ENCODE peak calls at places on chromosome 13, in ten cellular contexts. G is AG04450; E is fibroblast of lung; D is CD8-positive, alpha-beta T cell; J is heart left ventricle; K is OCI-LY7; N is cardiac fibroblast; B is colonic mucosa; I is stomach; P is PC-3. U is an unnamed sample.
A peak's percentile ranks its signal among the peaks of the same experiment; 100 is the strongest.

GRCh38 chr13:113027095-113027494 is 58.1 kb downstream of the MCF2L start:
- DNase-seq in G (no peak), E (no peak), D (no peak), J (no peak), K (no peak), N (no peak), B (no peak), I (no peak), P (no peak), U (no peak)

GRCh38 chr13:32905864-32906180 is 110.4 kb upstream of the KL start:
- DNase-seq in G (no peak), E (peak; percentile 66), D (no peak), J (peak; percentile 56), K (no peak), N (no peak), B (peak; percentile 25), I (no peak), P (no peak), U (peak; percentile 32)

GRCh38 chr13:111139874-111140561 is 24.9 kb downstream of the ARHGEF7 start:
- DNase-seq in G (no peak), E (no peak), D (no peak), J (no peak), K (no peak), N (no peak), B (no peak), I (no peak), P (no peak), U (no peak)

GRCh38 chr13:40672310-40673060 is 6.0 kb upstream of the FOXO1 start:
- DNase-seq in G (peak; percentile 15), E (peak; percentile 76), D (no peak), J (no peak), K (no peak), N (peak; percentile 69), B (no peak), I (no peak), P (peak; percentile 88), U (peak; percentile 26)

GRCh38 chr13:39600766-39601165 is 2.2 kb downstream of the LHFPL6 start:
- DNase-seq in G (no peak), E (no peak), D (no peak), J (peak; percentile 72), K (peak; percentile 66), N (peak; percentile 68), B (no peak), I (no peak), P (no peak), U (no peak)

GRCh38 chr13:33080962-33081655 is 64.9 kb downstream of the KL start:
- DNase-seq in G (no peak), E (peak; percentile 15), D (no peak), J (no peak), K (no peak), N (peak; percentile 81), B (no peak), I (no peak), P (peak; percentile 68), U (no peak)

GRCh38 chr13:43054803-43055802 is 31.7 kb downstream of the DNAJC15 start:
- DNase-seq in G (peak; percentile 66), E (peak; percentile 84), D (peak; percentile 17), J (peak; percentile 34), K (peak; percentile 49), N (peak; percentile 74), B (peak; percentile 52), I (no peak), P (peak; percentile 40), U (peak; percentile 67)

GRCh38 chr13:95457294-95457693 is 95.2 kb upstream of the CLDN10 start:
- DNase-seq in G (no peak), E (no peak), D (no peak), J (no peak), K (no peak), N (no peak), B (no peak), I (no peak), P (no peak), U (no peak)

GRCh38 chr13:40445557-40445990 is 220.9 kb downstream of the FOXO1 start:
- DNase-seq in G (no peak), E (no peak), D (no peak), J (peak; percentile 78), K (peak; percentile 100), N (peak; percentile 98), B (peak; percentile 19), I (peak; percentile 34), P (peak; percentile 74), U (no peak)

DNA sequence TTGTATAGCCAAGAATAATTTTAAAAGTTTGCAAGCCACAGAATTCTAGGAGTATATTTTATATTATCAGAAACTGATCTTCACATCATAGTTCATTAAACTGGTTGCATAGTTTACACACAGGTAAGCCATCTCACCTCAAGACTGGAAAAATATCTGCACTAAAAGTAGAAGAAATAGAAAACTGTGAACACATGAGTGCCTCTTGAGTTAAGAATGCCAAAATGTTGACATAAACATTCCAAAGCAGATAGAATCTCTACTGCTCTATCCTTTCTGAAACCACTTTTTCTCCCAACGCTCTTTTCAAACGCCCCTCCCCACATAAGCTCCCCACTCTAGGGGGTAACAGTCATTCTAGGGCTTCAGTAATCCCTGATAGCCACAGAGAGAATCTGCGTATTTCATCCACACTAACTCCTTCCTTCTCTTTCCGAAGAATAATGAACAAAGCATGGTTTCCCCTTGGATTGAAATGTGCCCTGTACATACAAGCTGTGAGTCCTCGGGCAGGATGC is 201.5 kb downstream of the IRS2 start:
- DNase-seq in G (no peak), E (no peak), D (no peak), J (no peak), K (no peak), N (no peak), B (no peak), I (no peak), P (no peak), U (no peak)
- TF ChIP-seq CTCF in G (no peak), E (no peak), D (no peak), J (no peak), K (no peak), N (no peak), B (no peak), I (no peak), P (no peak), U (no peak)

GRCh38 chr13:48320906-48321510 is 17.5 kb downstream of the RB1 start:
- DNase-seq in G (no peak), E (no peak), D (no peak), J (no peak), K (no peak), N (no peak), B (no peak), I (no peak), P (no peak), U (no peak)

GRCh38 chr13:48318014-48318713 is 14.6 kb downstream of the RB1 start:
- DNase-seq in G (no peak), E (no peak), D (no peak), J (peak; percentile 34), K (no peak), N (peak; percentile 8), B (no peak), I (no peak), P (no peak), U (no peak)

GRCh38 chr13:48320396-48320790 is 16.8 kb downstream of the RB1 start:
- DNase-seq in G (no peak), E (no peak), D (no peak), J (no peak), K (no peak), N (no peak), B (no peak), I (no peak), P (no peak), U (no peak)

GRCh38 chr13:48318714-48319457 is 15.3 kb downstream of the RB1 start:
- DNase-seq in G (no peak), E (no peak), D (no peak), J (no peak), K (no peak), N (no peak), B (peak; percentile 52), I (no peak), P (no peak), U (peak; percentile 19)

GRCh38 chr13:48319458-48320395 is 16.2 kb downstream of the RB1 start:
- DNase-seq in G (no peak), E (no peak), D (no peak), J (no peak), K (no peak), N (no peak), B (peak; percentile 38), I (no peak), P (no peak), U (no peak)
- H3K4me3 ChIP-seq in G (no peak overlapping the region), E (no peak overlapping the region), D (peak overlapping the region; percentile 26), J (no peak overlapping the region), K (no peak overlapping the region), N (no peak overlapping the region), B (peak overlapping the region; percentile 26), I (peak overlapping the region; percentile 37), P (no peak overlapping the region), U (no peak overlapping the region)

GRCh38 chr13:23707674-23708073 is 137.5 kb downstream of the TNFRSF19 start:
- DNase-seq in G (no peak), E (peak; percentile 52), D (no peak), J (no peak), K (no peak), N (peak; percentile 70), B (no peak), I (no peak), P (peak; percentile 57), U (peak; percentile 53)

GRCh38 chr13:23709521-23709920 is 139.3 kb downstream of the TNFRSF19 start:
- DNase-seq in G (no peak), E (no peak), D (no peak), J (no peak), K (no peak), N (peak; percentile 32), B (no peak), I (no peak), P (peak; percentile 19), U (peak; percentile 25)

GRCh38 chr13:23711355-23711754 is 141.1 kb downstream of the TNFRSF19 start:
- DNase-seq in G (no peak), E (no peak), D (no peak), J (no peak), K (no peak), N (no peak), B (no peak), I (no peak), P (no peak), U (no peak)

GRCh38 chr13:23714672-23715071 is 144.5 kb downstream of the TNFRSF19 start:
- DNase-seq in G (no peak), E (no peak), D (no peak), J (no peak), K (no peak), N (no peak), B (no peak), I (no peak), P (no peak), U (no peak)

GRCh38 chr13:23710366-23710765 is 140.2 kb downstream of the TNFRSF19 start:
- DNase-seq in G (no peak), E (no peak), D (no peak), J (no peak), K (no peak), N (no peak), B (no peak), I (no peak), P (no peak), U (no peak)
- TF ChIP-seq CTCF in G (no peak), E (no peak), D (no peak), J (no peak), K (no peak), N (no peak), B (no peak), I (no peak), P (no peak), U (no peak)

DNA sequence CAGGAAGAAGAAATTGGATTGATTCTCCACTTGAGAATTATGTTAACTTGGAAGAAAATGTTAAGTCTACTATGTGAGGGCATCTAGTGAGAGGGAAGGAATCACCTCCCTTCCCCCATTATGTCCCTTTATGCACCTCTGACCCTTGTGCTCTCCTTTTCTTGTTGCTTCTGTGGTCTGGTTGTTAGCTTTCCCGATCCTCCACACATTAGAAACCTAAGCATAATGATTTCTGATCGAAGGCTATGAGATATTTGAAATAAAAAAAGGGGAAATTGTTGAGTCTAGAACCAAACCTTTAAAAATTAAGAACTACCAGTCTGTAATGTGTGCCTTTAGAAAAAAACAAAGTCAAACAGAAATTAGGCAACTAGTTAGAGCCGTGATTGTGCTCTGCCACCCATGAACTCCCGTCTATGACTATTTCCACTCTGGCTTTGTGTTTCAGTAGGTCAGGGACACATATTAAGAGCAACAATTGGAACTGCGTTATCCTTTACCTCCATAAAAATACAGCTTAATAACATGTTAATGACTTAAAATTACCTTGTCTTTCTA is 463 bp upstream of the GPC6 start:
- DNase-seq in G (no peak), E (no peak), D (no peak), J (no peak), K (no peak), N (no peak), B (no peak), I (no peak), P (no peak), U (no peak)
- H3K4me3 ChIP-seq in G (peak overlapping the region; percentile 80), E (peak overlapping the region; percentile 80), D (no peak overlapping the region), J (no peak overlapping the region), K (no peak overlapping the region), N (peak overlapping the region; percentile 93), B (no peak overlapping the region), I (peak overlapping the region; percentile 56), P (peak overlapping the region; percentile 88), U (peak overlapping the region; percentile 76)

U was measured in AG10803.